ENCODE peak calls at places on chromosomes 2 and 18, in four cellular contexts. V is SK-N-MC, W is DND-41, O is fibroblast of lung. R is an unnamed sample.

GRCh38 chr2:198113316-198113715 is 308.9 kb downstream of the PLCL1 start:
- DNase-seq in O (no peak), V (no peak), W (no peak), R (no peak)

GRCh38 chr18:24022141-24022540 is 7.6 kb downstream of the TTC39C start:
- DNase-seq in O (peak; percentile 73), W (peak; percentile 27), V (peak; percentile 12), R (peak; percentile 61)

GRCh38 chr18:26863122-26863879 is 2.2 kb downstream of the AQP4 start:
- DNase-seq in O (no peak), W (no peak), V (no peak), R (no peak)

GRCh38 chr2:88350641-88351601 is 101.6 kb downstream of the FOXI3 start:
- DNase-seq in W (peak; percentile 8), O (no peak), V (no peak), R (no peak)

GRCh38 chr18:1227025-1227424 is 322.4 kb downstream of the ADCYAP1 start:
- DNase-seq in W (no peak), O (no peak), V (no peak), R (no peak)

GRCh38 chr2:95074663-95075439 is 46.8 kb downstream of the MRPS5 start:
- DNase-seq in O (no peak), V (no peak), W (peak; percentile 97), R (no peak)

GRCh38 chr2:121080013-121080772 is 204.8 kb downstream of the TFCP2L1 start:
- DNase-seq in O (peak; percentile 26), W (peak; percentile 58), V (no peak), R (no peak)

GRCh38 chr2:182360012-182360662 is 66.7 kb downstream of the PDE1A start:
- DNase-seq in O (peak; percentile 64), V (peak; percentile 35), W (no peak), R (peak; percentile 62)

GRCh38 chr2:48414196-48414595 is 115.8 kb upstream of the STON1 start:
- DNase-seq in O (no peak), V (no peak), W (no peak), R (no peak)

GRCh38 chr2:52416340-52416739 is 1351.3 kb upstream of the CHAC2 start:
- DNase-seq in V (no peak), O (peak; percentile 15), W (no peak), R (no peak)

GRCh38 chr18:50953822-50954221 is 14.0 kb upstream of the ELAC1 start:
- DNase-seq in W (no peak), O (no peak), V (no peak), R (no peak)

GRCh38 chr2:112881217-112882000 is 29.6 kb upstream of the IL37 start:
- DNase-seq in W (no peak), O (peak; percentile 95), V (no peak), R (peak; percentile 94)

GRCh38 chr2:182593394-182593707 is 122.7 kb upstream of the DNAJC10 start:
- DNase-seq in W (no peak), V (no peak), O (peak; percentile 88), R (peak; percentile 83)

GRCh38 chr18:24014986-24015896 is 687 bp downstream of the TTC39C start:
- DNase-seq in W (peak; percentile 62), O (peak; percentile 66), V (no peak), R (peak; percentile 57)

GRCh38 chr18:65876310-65876709 is 125.5 kb downstream of the CDH7 start:
- DNase-seq in O (no peak), V (no peak), W (no peak), R (no peak)

GRCh38 chr2:138421971-138422335 is 79.6 kb upstream of the SPOPL start:
- DNase-seq in O (peak; percentile 90), V (peak; percentile 58), W (no peak), R (peak; percentile 87)

GRCh38 chr18:64042728-64043358 is 73.0 kb downstream of the SERPINB8 start:
- DNase-seq in V (no peak), W (no peak), O (no peak), R (no peak)

GRCh38 chr2:20671036-20671735 is 4.2 kb downstream of the GDF7 start:
- DNase-seq in O (no peak), V (no peak), W (no peak), R (no peak)
- TF ChIP-seq EZH2 in O (peak; percentile 97), V (no peak), W (no peak), R (peak; percentile 18)

GRCh38 chr2:170712653-170713279 is 2.4 kb upstream of the SP5 start:
- DNase-seq in O (no peak), V (no peak), W (no peak), R (no peak)

GRCh38 chr2:170713280-170714155 is 1.6 kb upstream of the SP5 start:
- DNase-seq in W (no peak), O (no peak), V (no peak), R (no peak)

GRCh38 chr2:170715062-170715931 is at the start of gene SP5:
- DNase-seq in V (no peak), W (no peak), O (peak; percentile 57), R (peak; percentile 42)

GRCh38 chr2:170715932-170716777 is 1.0 kb downstream of the SP5 start:
- DNase-seq in O (no peak), W (no peak), V (no peak), R (no peak)

DNA sequence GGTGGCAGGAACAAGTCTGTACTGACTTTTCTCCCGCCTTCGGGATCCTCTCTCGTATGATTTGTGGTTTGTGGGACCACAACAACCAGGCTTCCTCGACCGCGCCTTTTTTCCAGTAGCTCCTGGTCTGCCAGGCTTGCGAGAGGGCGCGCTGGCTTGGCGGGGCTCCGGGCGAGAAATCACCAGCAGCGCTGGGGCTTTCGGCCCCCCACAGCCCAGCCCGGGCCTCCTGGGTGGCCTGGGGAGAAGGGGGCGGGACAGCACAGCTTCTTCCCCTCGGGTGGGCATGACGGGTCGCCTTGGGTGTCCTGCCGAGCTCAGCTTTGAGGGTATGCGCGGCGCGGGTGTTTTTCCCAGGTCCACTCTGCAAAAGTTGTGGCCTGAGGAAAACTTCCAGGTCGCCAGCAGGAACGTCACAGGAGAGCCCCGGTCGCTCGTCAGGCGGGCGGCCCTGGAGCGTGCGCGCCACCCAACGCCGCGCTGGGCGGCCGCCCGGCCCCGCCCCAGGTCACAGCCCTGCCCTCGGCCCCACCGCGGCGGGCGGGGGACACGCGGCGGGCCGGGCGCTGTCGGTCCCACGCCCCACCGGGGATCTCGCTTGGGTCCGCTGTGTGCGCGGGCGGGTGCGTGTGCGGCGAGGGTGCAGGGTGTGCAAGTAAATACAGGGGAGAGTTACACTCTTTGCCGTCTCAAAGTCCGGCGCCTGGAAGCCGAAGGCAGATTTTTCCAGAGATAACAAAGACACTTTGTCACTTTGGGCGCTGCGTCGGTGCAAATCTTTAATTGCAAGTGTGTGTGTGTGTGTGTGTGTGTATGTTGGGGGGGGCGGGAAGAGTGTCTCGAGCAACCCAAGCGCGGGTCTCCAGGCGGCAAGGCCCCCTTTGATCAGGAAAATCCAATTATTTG is 728 bp upstream of the SP5 start:
- DNase-seq in O (no peak), W (no peak), V (no peak), R (no peak)
- TF ChIP-seq EZH2 in O (peak; percentile 5), W (no peak), V (no peak), R (peak; percentile 20)

GRCh38 chr2:10043906-10044601 is 704 bp downstream of the KLF11 start:
- DNase-seq in O (peak; percentile 87), W (no peak), V (peak; percentile 3), R (peak; percentile 74)
- TF ChIP-seq EZH2 in O (no peak), W (no peak), V (no peak), R (no peak)

DNA sequence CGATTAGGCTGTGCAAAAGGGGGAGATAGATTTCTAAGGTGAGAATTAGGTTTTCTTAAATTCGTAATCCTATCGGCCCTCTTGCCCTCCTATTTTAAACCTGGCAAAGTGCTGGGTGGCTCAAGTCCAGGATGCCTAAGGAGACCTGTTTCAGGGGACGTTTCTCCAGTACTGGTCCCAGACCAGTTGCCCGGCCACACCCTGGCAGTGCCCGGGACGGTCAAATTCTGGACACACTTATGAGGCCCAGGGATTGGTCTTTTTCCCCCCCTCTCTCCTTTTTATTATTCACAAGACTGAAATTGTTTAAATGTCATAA is 3.2 kb downstream of the GBX2 start:
- DNase-seq in W (no peak), V (no peak), O (no peak), R (no peak)
- TF ChIP-seq EZH2 in W (no peak), V (no peak), O (peak; percentile 85), R (no peak)

GRCh38 chr2:236164201-236164982 is 3.8 kb downstream of the GBX2 start:
- DNase-seq in V (no peak), O (peak; percentile 22), W (no peak), R (no peak)

GRCh38 chr2:236165491-236166156 is 2.6 kb downstream of the GBX2 start:
- DNase-seq in W (no peak), O (no peak), V (no peak), R (no peak)

GRCh38 chr2:236162804-236163482 is 5.2 kb downstream of the GBX2 start:
- DNase-seq in V (no peak), O (peak; percentile 23), W (no peak), R (no peak)

GRCh38 chr2:236162031-236162803 is 6.0 kb downstream of the GBX2 start:
- DNase-seq in O (no peak), W (no peak), V (no peak), R (no peak)

DNA sequence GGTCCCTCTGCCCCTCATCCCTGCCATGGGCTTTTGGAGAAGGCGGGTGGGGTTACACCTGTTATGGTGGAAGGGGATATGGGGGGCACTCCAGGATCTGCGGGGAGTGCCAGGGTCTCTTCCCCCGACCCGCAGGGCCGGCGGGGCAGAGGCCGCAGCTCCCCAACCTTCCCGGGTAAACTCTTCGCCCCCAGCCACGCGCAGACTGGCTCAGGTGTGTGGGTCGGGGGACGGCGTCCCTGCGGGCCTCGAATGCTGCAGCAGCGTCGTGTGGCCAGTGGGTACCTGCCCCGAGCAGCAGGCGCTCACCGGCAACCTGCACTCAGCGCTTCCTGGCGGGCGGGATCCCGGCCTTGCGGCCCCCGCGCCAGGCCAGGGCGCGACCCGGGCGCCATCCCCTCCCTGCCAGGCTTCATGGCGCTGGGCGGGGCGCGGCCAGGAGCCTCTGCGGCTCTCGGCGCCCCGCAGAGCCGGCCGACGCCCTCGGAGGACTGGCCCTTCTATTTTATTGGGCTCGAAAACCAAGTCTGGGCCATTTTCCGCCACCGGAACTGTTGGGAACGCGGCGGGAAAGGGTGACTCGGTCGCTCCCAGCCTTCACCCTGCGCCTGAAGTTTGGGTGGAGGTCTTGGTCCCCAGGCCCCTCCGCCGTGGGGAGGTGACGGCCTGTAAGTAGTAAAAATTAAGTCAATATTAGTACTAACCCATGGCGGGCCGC is 4.5 kb downstream of the GBX2 start:
- DNase-seq in O (no peak), V (no peak), W (no peak), R (no peak)
- TF ChIP-seq EZH2 in O (peak; percentile 75), V (no peak), W (no peak), R (peak; percentile 91)

DNA sequence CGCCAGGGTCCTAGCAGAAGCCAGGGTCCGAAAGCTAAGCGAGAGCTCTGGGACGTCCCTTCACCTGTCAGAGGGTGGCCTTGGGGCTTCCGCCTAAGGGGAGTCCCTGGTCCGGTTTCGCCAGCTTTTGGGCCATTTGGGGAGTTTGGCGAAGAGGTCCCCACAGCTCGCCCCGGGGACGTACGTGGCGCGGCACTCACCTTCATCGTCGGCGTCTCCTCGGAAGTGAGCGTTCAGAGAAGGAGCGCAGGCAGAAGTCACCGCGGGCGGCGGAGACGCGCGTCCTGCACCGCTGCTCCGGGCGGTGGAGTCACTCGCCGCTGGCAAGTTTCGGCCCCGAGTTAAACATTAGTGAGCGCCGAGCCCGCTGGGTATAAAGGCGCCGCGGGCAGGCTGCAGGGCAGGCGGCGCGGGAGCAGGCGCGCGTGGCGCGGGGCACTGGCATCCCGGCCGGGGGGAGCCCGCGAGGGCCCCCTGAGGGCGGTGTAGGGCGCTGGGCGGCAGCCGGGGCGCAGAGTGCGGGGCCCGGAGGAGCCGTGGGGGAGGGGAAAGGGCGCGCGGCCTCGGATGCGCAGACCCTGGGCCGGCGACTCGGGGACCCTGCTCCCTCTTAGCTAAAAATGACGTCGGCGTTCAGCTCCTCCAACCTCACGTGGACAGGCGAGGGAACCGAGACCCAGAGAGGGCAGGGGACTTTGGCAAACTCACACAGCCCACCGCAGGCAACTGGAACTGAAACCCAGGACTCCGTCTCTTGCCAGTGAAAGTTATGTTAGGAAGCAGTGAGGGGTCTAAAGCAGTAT is at the start of gene DPP4:
- DNase-seq in O (peak; percentile 40), W (peak; percentile 62), V (no peak), R (no peak)
- TF ChIP-seq EZH2 in O (no peak), W (no peak), V (no peak), R (no peak)

R was measured in astrocyte.